ENCODE peak calls at places on chromosomes 4 and X, in five cellular contexts. One of them, this sample, is unnamed.

GRCh38 chr4:154456240-154456639 is 35.4 kb downstream of the DCHS2 start:
- DNase-seq in lung: no peak
- DNase-seq in tibial artery: no peak
- DNase-seq in cardiac muscle cell: no peak
- DNase-seq in mammary epithelial cell: no peak
- DNase-seq in this sample: no peak

GRCh38 chrX:13855689-13856425 is 39.0 kb upstream of the GPM6B start:
- DNase-seq in mammary epithelial cell: peak; percentile 38
- DNase-seq in tibial artery: no peak
- DNase-seq in cardiac muscle cell: no peak
- DNase-seq in lung: no peak
- DNase-seq in this sample: no peak

GRCh38 chrX:40434947-40435346 is 145.8 kb upstream of the ATP6AP2 start:
- DNase-seq in tibial artery: no peak
- DNase-seq in mammary epithelial cell: no peak
- DNase-seq in lung: no peak
- DNase-seq in cardiac muscle cell: peak; percentile 64
- DNase-seq in this sample: peak; percentile 20

GRCh38 chrX:2325076-2325784 is 175.5 kb downstream of the DHRSX start:
- DNase-seq in mammary epithelial cell: peak; percentile 65
- DNase-seq in cardiac muscle cell: peak; percentile 82
- DNase-seq in tibial artery: no peak
- DNase-seq in lung: peak; percentile 84
- DNase-seq in this sample: no peak

GRCh38 chr4:158519226-158519625 is 2.5 kb upstream of the RXFP1 start:
- DNase-seq in tibial artery: no peak
- DNase-seq in mammary epithelial cell: no peak
- DNase-seq in lung: no peak
- DNase-seq in cardiac muscle cell: no peak
- DNase-seq in this sample: no peak

GRCh38 chr4:118968813-118969212 is 80.2 kb downstream of the SYNPO2 start:
- DNase-seq in lung: no peak
- DNase-seq in mammary epithelial cell: no peak
- DNase-seq in tibial artery: no peak
- DNase-seq in cardiac muscle cell: no peak
- DNase-seq in this sample: peak; percentile 20

GRCh38 chr4:107520368-107520767 is 199.7 kb downstream of the PAPSS1 start:
- DNase-seq in tibial artery: no peak
- DNase-seq in lung: no peak
- DNase-seq in cardiac muscle cell: no peak
- DNase-seq in mammary epithelial cell: no peak
- DNase-seq in this sample: no peak

GRCh38 chr4:87575408-87575807 is 32.9 kb upstream of the DSPP start:
- DNase-seq in tibial artery: no peak
- DNase-seq in cardiac muscle cell: no peak
- DNase-seq in lung: no peak
- DNase-seq in mammary epithelial cell: peak; percentile 23
- DNase-seq in this sample: no peak

GRCh38 chr4:42985971-42986370 is 93.5 kb downstream of the GRXCR1 start:
- DNase-seq in cardiac muscle cell: no peak
- DNase-seq in mammary epithelial cell: no peak
- DNase-seq in tibial artery: no peak
- DNase-seq in lung: no peak
- DNase-seq in this sample: no peak

GRCh38 chr4:120939693-120940092 is 17.2 kb upstream of the PRDM5 start:
- DNase-seq in tibial artery: no peak
- DNase-seq in mammary epithelial cell: no peak
- DNase-seq in cardiac muscle cell: no peak
- DNase-seq in lung: no peak
- DNase-seq in this sample: no peak

GRCh38 chrX:153900806-153901752 is 3.4 kb upstream of the AVPR2 start:
- DNase-seq in mammary epithelial cell: peak; percentile 84
- DNase-seq in tibial artery: peak; percentile 52
- DNase-seq in lung: peak; percentile 41
- DNase-seq in cardiac muscle cell: peak; percentile 91
- DNase-seq in this sample: peak; percentile 89

GRCh38 chrX:41119803-41120202 is 34.6 kb downstream of the USP9X start:
- DNase-seq in lung: no peak
- DNase-seq in mammary epithelial cell: no peak
- DNase-seq in tibial artery: no peak
- DNase-seq in cardiac muscle cell: no peak
- DNase-seq in this sample: no peak

GRCh38 chr4:170040031-170040680 is 14.0 kb upstream of the MFAP3L start:
- DNase-seq in mammary epithelial cell: no peak
- DNase-seq in lung: no peak
- DNase-seq in tibial artery: no peak
- DNase-seq in cardiac muscle cell: no peak
- DNase-seq in this sample: no peak

GRCh38 chrX:12901486-12901885 is 4.9 kb upstream of the TLR8 start:
- DNase-seq in mammary epithelial cell: peak; percentile 48
- DNase-seq in cardiac muscle cell: peak; percentile 63
- DNase-seq in tibial artery: peak; percentile 29
- DNase-seq in lung: peak; percentile 66
- DNase-seq in this sample: peak; percentile 49

GRCh38 chr4:4733663-4734062 is 125.8 kb upstream of the MSX1 start:
- DNase-seq in tibial artery: no peak
- DNase-seq in mammary epithelial cell: no peak
- DNase-seq in cardiac muscle cell: no peak
- DNase-seq in lung: no peak
- DNase-seq in this sample: no peak

GRCh38 chr4:73764513-73764912 is 24.1 kb downstream of the CXCL8 start:
- DNase-seq in lung: no peak
- DNase-seq in tibial artery: no peak
- DNase-seq in cardiac muscle cell: no peak
- DNase-seq in mammary epithelial cell: peak; percentile 69
- DNase-seq in this sample: peak; percentile 16

DNA sequence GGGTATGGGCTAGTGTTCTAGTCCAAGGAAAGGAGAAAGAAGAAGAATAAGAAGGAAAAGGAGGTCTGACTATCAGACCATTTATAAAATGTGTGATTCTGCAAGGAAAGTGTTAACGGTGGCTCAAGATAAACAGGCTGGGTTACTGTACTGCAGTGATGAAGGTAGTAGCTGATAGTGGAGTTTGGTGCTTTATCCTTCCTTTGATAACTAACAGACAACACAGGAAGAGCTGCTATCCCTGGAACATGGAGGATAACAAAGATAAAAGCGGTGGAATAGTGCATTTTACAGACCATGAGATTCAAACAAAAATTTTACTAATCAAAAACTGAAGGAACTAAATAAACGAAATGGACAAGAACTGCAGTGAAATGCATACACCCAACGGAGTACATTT is 2.5 kb downstream of the UNC5C start:
- DNase-seq in mammary epithelial cell: peak; percentile 27
- DNase-seq in lung: no peak
- DNase-seq in cardiac muscle cell: no peak
- DNase-seq in tibial artery: no peak
- DNase-seq in this sample: no peak
- H3K27me3 ChIP-seq in mammary epithelial cell: peaks cover 19% of the 10 kb centered on the region
- H3K27me3 ChIP-seq in lung: peaks cover 3% of the 10 kb centered on the region
- H3K27me3 ChIP-seq in cardiac muscle cell: no peaks in the 10 kb centered on the region
- H3K27me3 ChIP-seq in tibial artery: no peaks in the 10 kb centered on the region
- H3K27me3 ChIP-seq in this sample: peaks cover 52% of the 10 kb centered on the region

GRCh38 chr4:138400528-138400927 is 158.4 kb upstream of the SLC7A11 start:
- DNase-seq in lung: no peak
- DNase-seq in mammary epithelial cell: no peak
- DNase-seq in cardiac muscle cell: no peak
- DNase-seq in tibial artery: no peak
- DNase-seq in this sample: no peak

GRCh38 chr4:138398297-138398696 is 156.1 kb upstream of the SLC7A11 start:
- DNase-seq in cardiac muscle cell: no peak
- DNase-seq in mammary epithelial cell: no peak
- DNase-seq in tibial artery: no peak
- DNase-seq in lung: no peak
- DNase-seq in this sample: no peak

GRCh38 chr4:138401330-138401729 is 159.2 kb upstream of the SLC7A11 start:
- DNase-seq in mammary epithelial cell: no peak
- DNase-seq in lung: no peak
- DNase-seq in cardiac muscle cell: peak; percentile 19
- DNase-seq in tibial artery: no peak
- DNase-seq in this sample: no peak

GRCh38 chr4:138404801-138405200 is 162.7 kb upstream of the SLC7A11 start:
- DNase-seq in mammary epithelial cell: no peak
- DNase-seq in lung: no peak
- DNase-seq in tibial artery: no peak
- DNase-seq in cardiac muscle cell: no peak
- DNase-seq in this sample: no peak

GRCh38 chr4:138399041-138399440 is 156.9 kb upstream of the SLC7A11 start:
- DNase-seq in cardiac muscle cell: no peak
- DNase-seq in tibial artery: no peak
- DNase-seq in mammary epithelial cell: no peak
- DNase-seq in lung: no peak
- DNase-seq in this sample: no peak
- H3K27ac ChIP-seq in cardiac muscle cell: no peak overlapping the region
- H3K27ac ChIP-seq in tibial artery: no peak overlapping the region
- H3K27ac ChIP-seq in mammary epithelial cell: no peak overlapping the region
- H3K27ac ChIP-seq in lung: no peak overlapping the region
- H3K27ac ChIP-seq in this sample: no peak overlapping the region

GRCh38 chrX:53036149-53036548 is 12.4 kb upstream of the GPR173 start:
- DNase-seq in lung: no peak
- DNase-seq in mammary epithelial cell: no peak
- DNase-seq in tibial artery: no peak
- DNase-seq in cardiac muscle cell: no peak
- DNase-seq in this sample: no peak
- H3K27me3 ChIP-seq in lung: peaks cover 5% of the 10 kb centered on the region
- H3K27me3 ChIP-seq in mammary epithelial cell: peaks cover 5% of the 10 kb centered on the region
- H3K27me3 ChIP-seq in tibial artery: peaks cover 4% of the 10 kb centered on the region
- H3K27me3 ChIP-seq in cardiac muscle cell: no peaks in the 10 kb centered on the region
- H3K27me3 ChIP-seq in this sample: no peaks in the 10 kb centered on the region

GRCh38 chr4:76883147-76883546 is 14.8 kb downstream of the SOWAHB start:
- DNase-seq in cardiac muscle cell: peak; percentile 62
- DNase-seq in tibial artery: no peak
- DNase-seq in lung: no peak
- DNase-seq in mammary epithelial cell: no peak
- DNase-seq in this sample: no peak

GRCh38 chr4:76879731-76880364 is 18.1 kb downstream of the SOWAHB start:
- DNase-seq in mammary epithelial cell: no peak
- DNase-seq in tibial artery: no peak
- DNase-seq in lung: no peak
- DNase-seq in cardiac muscle cell: peak; percentile 22
- DNase-seq in this sample: peak; percentile 84

GRCh38 chr4:76882630-76883029 is 15.3 kb downstream of the SOWAHB start:
- DNase-seq in lung: no peak
- DNase-seq in cardiac muscle cell: no peak
- DNase-seq in mammary epithelial cell: peak; percentile 39
- DNase-seq in tibial artery: no peak
- DNase-seq in this sample: no peak

GRCh38 chr4:76886214-76886613 is 11.7 kb downstream of the SOWAHB start:
- DNase-seq in tibial artery: no peak
- DNase-seq in cardiac muscle cell: no peak
- DNase-seq in lung: no peak
- DNase-seq in mammary epithelial cell: no peak
- DNase-seq in this sample: no peak

GRCh38 chr4:76881375-76881774 is 16.6 kb downstream of the SOWAHB start:
- DNase-seq in lung: no peak
- DNase-seq in cardiac muscle cell: no peak
- DNase-seq in tibial artery: no peak
- DNase-seq in mammary epithelial cell: peak; percentile 71
- DNase-seq in this sample: no peak
- H3K27ac ChIP-seq in lung: no peak overlapping the region
- H3K27ac ChIP-seq in cardiac muscle cell: no peak overlapping the region
- H3K27ac ChIP-seq in tibial artery: no peak overlapping the region
- H3K27ac ChIP-seq in mammary epithelial cell: no peak overlapping the region
- H3K27ac ChIP-seq in this sample: no peak overlapping the region

DNA sequence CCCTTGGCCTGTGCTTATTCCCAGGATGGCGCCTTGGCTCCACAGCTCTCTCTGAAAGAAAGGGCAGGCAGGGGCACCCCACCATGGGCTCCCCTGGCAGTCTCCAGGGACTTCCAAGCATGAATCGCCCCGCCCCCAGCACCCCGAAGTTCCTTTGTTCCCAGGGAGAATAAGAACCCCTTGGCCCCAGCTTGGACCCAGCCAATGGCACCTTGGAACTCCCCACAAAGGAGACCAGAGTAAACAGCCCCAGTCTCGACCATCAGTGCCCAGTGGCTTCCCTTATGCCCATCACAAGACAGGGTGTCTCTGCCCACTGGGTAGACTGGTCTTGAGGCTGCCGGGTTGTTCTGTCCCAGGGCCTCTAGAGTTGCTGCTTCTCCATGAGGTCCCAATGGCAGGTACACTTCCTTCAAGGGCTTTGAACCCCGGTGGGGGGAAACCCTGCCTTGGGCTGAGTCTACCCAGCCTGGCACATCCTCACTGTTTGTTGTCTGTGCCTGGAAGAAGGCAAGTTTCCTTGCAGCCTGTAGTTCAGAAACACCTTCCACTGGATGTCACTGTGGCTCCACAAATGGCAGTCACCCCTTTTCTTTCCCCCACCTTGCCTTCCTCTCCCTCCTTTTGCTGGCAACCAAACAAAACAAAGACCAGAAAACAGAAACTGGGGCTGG is 30.8 kb downstream of the NBDY start:
- DNase-seq in lung: no peak
- DNase-seq in tibial artery: no peak
- DNase-seq in mammary epithelial cell: no peak
- DNase-seq in cardiac muscle cell: no peak
- DNase-seq in this sample: no peak
- H3K27me3 ChIP-seq in lung: no peaks in the 10 kb centered on the region
- H3K27me3 ChIP-seq in tibial artery: no peaks in the 10 kb centered on the region
- H3K27me3 ChIP-seq in mammary epithelial cell: no peaks in the 10 kb centered on the region
- H3K27me3 ChIP-seq in cardiac muscle cell: no peaks in the 10 kb centered on the region
- H3K27me3 ChIP-seq in this sample: no peaks in the 10 kb centered on the region

This sample was measured in GM23248.